ENCODE peak calls at places on chromosomes 3 and 15, in nine cellular contexts. One of them, this sample, is unnamed.

GRCh38 chr15:57527382-57528091 is 64.2 kb upstream of the MYZAP start:
- DNase-seq in stimulated activated CD4-positive, alpha-beta T cell treated with anti-CD3 and anti-CD28 coated beads, Interleukin-1b, Interleukin-23, amount 100 ng/mL, for 24 hours: no peak
- DNase-seq in AML-193: peak; percentile 65
- DNase-seq in GDM1: peak; percentile 57
- DNase-seq in HuH-7: peak; percentile 41
- DNase-seq in Kasumi-1: peak; percentile 88
- DNase-seq in CD4-positive, CD25-positive, alpha-beta regulatory T cell: peak; percentile 62
- DNase-seq in cardiac fibroblast: peak; percentile 93
- DNase-seq in NT2/D1: peak; percentile 78
- DNase-seq in this sample: peak; percentile 72

GRCh38 chr3:197373096-197373495 is 74.7 kb upstream of the DLG1 start:
- DNase-seq in HuH-7: no peak
- DNase-seq in Kasumi-1: no peak
- DNase-seq in stimulated activated CD4-positive, alpha-beta T cell treated with anti-CD3 and anti-CD28 coated beads, Interleukin-1b, Interleukin-23, amount 100 ng/mL, for 24 hours: no peak
- DNase-seq in GDM1: no peak
- DNase-seq in NT2/D1: no peak
- DNase-seq in CD4-positive, CD25-positive, alpha-beta regulatory T cell: no peak
- DNase-seq in AML-193: no peak
- DNase-seq in cardiac fibroblast: no peak
- DNase-seq in this sample: no peak

GRCh38 chr15:57559875-57560274 is 31.8 kb upstream of the MYZAP start:
- DNase-seq in stimulated activated CD4-positive, alpha-beta T cell treated with anti-CD3 and anti-CD28 coated beads, Interleukin-1b, Interleukin-23, amount 100 ng/mL, for 24 hours: peak; percentile 69
- DNase-seq in GDM1: no peak
- DNase-seq in CD4-positive, CD25-positive, alpha-beta regulatory T cell: peak; percentile 58
- DNase-seq in NT2/D1: peak; percentile 43
- DNase-seq in cardiac fibroblast: peak; percentile 47
- DNase-seq in AML-193: peak; percentile 14
- DNase-seq in Kasumi-1: peak; percentile 45
- DNase-seq in HuH-7: peak; percentile 70
- DNase-seq in this sample: peak; percentile 16

GRCh38 chr15:90286678-90287077 is 21.2 kb downstream of the NGRN start:
- DNase-seq in stimulated activated CD4-positive, alpha-beta T cell treated with anti-CD3 and anti-CD28 coated beads, Interleukin-1b, Interleukin-23, amount 100 ng/mL, for 24 hours: no peak
- DNase-seq in NT2/D1: no peak
- DNase-seq in Kasumi-1: peak; percentile 54
- DNase-seq in HuH-7: peak; percentile 53
- DNase-seq in GDM1: no peak
- DNase-seq in cardiac fibroblast: peak; percentile 66
- DNase-seq in CD4-positive, CD25-positive, alpha-beta regulatory T cell: peak; percentile 61
- DNase-seq in AML-193: peak; percentile 30
- DNase-seq in this sample: peak; percentile 39

GRCh38 chr15:73955326-73955725 is 29.1 kb downstream of the LOXL1 start:
- DNase-seq in cardiac fibroblast: no peak
- DNase-seq in stimulated activated CD4-positive, alpha-beta T cell treated with anti-CD3 and anti-CD28 coated beads, Interleukin-1b, Interleukin-23, amount 100 ng/mL, for 24 hours: no peak
- DNase-seq in Kasumi-1: no peak
- DNase-seq in NT2/D1: no peak
- DNase-seq in AML-193: no peak
- DNase-seq in CD4-positive, CD25-positive, alpha-beta regulatory T cell: no peak
- DNase-seq in HuH-7: no peak
- DNase-seq in GDM1: no peak
- DNase-seq in this sample: no peak

GRCh38 chr3:36362216-36362615 is 18.1 kb upstream of the STAC start:
- DNase-seq in Kasumi-1: no peak
- DNase-seq in CD4-positive, CD25-positive, alpha-beta regulatory T cell: no peak
- DNase-seq in GDM1: no peak
- DNase-seq in cardiac fibroblast: no peak
- DNase-seq in AML-193: no peak
- DNase-seq in stimulated activated CD4-positive, alpha-beta T cell treated with anti-CD3 and anti-CD28 coated beads, Interleukin-1b, Interleukin-23, amount 100 ng/mL, for 24 hours: no peak
- DNase-seq in HuH-7: no peak
- DNase-seq in NT2/D1: no peak
- DNase-seq in this sample: no peak

GRCh38 chr15:92821491-92822116 is 78.5 kb upstream of the CHD2 start:
- DNase-seq in HuH-7: no peak
- DNase-seq in AML-193: no peak
- DNase-seq in GDM1: no peak
- DNase-seq in NT2/D1: no peak
- DNase-seq in cardiac fibroblast: no peak
- DNase-seq in CD4-positive, CD25-positive, alpha-beta regulatory T cell: peak; percentile 47
- DNase-seq in Kasumi-1: no peak
- DNase-seq in stimulated activated CD4-positive, alpha-beta T cell treated with anti-CD3 and anti-CD28 coated beads, Interleukin-1b, Interleukin-23, amount 100 ng/mL, for 24 hours: no peak
- DNase-seq in this sample: peak; percentile 30

GRCh38 chr15:48385431-48385830 is 54.2 kb downstream of the DUT start:
- DNase-seq in GDM1: no peak
- DNase-seq in HuH-7: no peak
- DNase-seq in CD4-positive, CD25-positive, alpha-beta regulatory T cell: no peak
- DNase-seq in AML-193: no peak
- DNase-seq in NT2/D1: no peak
- DNase-seq in cardiac fibroblast: peak; percentile 78
- DNase-seq in Kasumi-1: no peak
- DNase-seq in stimulated activated CD4-positive, alpha-beta T cell treated with anti-CD3 and anti-CD28 coated beads, Interleukin-1b, Interleukin-23, amount 100 ng/mL, for 24 hours: no peak
- DNase-seq in this sample: peak; percentile 50

GRCh38 chr3:112399064-112399463 is 66.1 kb downstream of the CD200 start:
- DNase-seq in Kasumi-1: no peak
- DNase-seq in NT2/D1: no peak
- DNase-seq in GDM1: no peak
- DNase-seq in AML-193: no peak
- DNase-seq in cardiac fibroblast: no peak
- DNase-seq in stimulated activated CD4-positive, alpha-beta T cell treated with anti-CD3 and anti-CD28 coated beads, Interleukin-1b, Interleukin-23, amount 100 ng/mL, for 24 hours: no peak
- DNase-seq in CD4-positive, CD25-positive, alpha-beta regulatory T cell: no peak
- DNase-seq in HuH-7: no peak
- DNase-seq in this sample: no peak

This sample was measured in HCEC 1CT.